ENCODE peak calls at places on chromosomes 7 and 10, in eight cellular contexts. One of them, this sample, is unnamed.

GRCh38 chr10:132745511-132745910 is 40.4 kb downstream of the NKX6-2 start:
- DNase-seq in PC-3: no peak
- DNase-seq in neural progenitor cell: no peak
- DNase-seq in BE2C: no peak
- DNase-seq in GM23338: no peak
- DNase-seq in A549: no peak
- DNase-seq in ascending aorta: no peak
- DNase-seq in fibroblast of the aortic adventitia: no peak
- DNase-seq in this sample: no peak

GRCh38 chr7:101650579-101651081 is 21.5 kb upstream of the MYL10 start:
- DNase-seq in PC-3: peak
- DNase-seq in neural progenitor cell: no peak
- DNase-seq in BE2C: no peak
- DNase-seq in GM23338: no peak
- DNase-seq in A549: no peak
- DNase-seq in ascending aorta: no peak
- DNase-seq in fibroblast of the aortic adventitia: peak
- DNase-seq in this sample: no peak

GRCh38 chr10:48519731-48520506 is 85.0 kb downstream of the ARHGAP22 start:
- DNase-seq in PC-3: no peak
- DNase-seq in neural progenitor cell: peak
- DNase-seq in BE2C: no peak
- DNase-seq in GM23338: no peak
- DNase-seq in A549: no peak
- DNase-seq in ascending aorta: no peak
- DNase-seq in fibroblast of the aortic adventitia: no peak
- DNase-seq in this sample: no peak

GRCh38 chr7:108650487-108650886 is 80.8 kb downstream of the DNAJB9 start:
- DNase-seq in PC-3: peak
- DNase-seq in neural progenitor cell: no peak
- DNase-seq in BE2C: no peak
- DNase-seq in GM23338: no peak
- DNase-seq in A549: no peak
- DNase-seq in ascending aorta: no peak
- DNase-seq in fibroblast of the aortic adventitia: peak
- DNase-seq in this sample: no peak

GRCh38 chr7:108973075-108973474 is 403.4 kb downstream of the DNAJB9 start:
- DNase-seq in PC-3: no peak
- DNase-seq in neural progenitor cell: peak
- DNase-seq in BE2C: no peak
- DNase-seq in GM23338: peak
- DNase-seq in A549: no peak
- DNase-seq in ascending aorta: no peak
- DNase-seq in fibroblast of the aortic adventitia: no peak
- DNase-seq in this sample: no peak

GRCh38 chr7:112740667-112741066 is 49.5 kb downstream of the TMEM168 start:
- DNase-seq in PC-3: no peak
- DNase-seq in neural progenitor cell: no peak
- DNase-seq in BE2C: no peak
- DNase-seq in GM23338: no peak
- DNase-seq in A549: no peak
- DNase-seq in ascending aorta: no peak
- DNase-seq in fibroblast of the aortic adventitia: no peak
- DNase-seq in this sample: no peak

GRCh38 chr10:51092402-51092801 is 18.1 kb downstream of the PRKG1 start:
- DNase-seq in PC-3: peak
- DNase-seq in neural progenitor cell: no peak
- DNase-seq in BE2C: peak
- DNase-seq in GM23338: no peak
- DNase-seq in A549: no peak
- DNase-seq in ascending aorta: no peak
- DNase-seq in fibroblast of the aortic adventitia: peak
- DNase-seq in this sample: no peak

GRCh38 chr7:151337346-151337745 is 4.3 kb upstream of the NUB1 start:
- DNase-seq in PC-3: no peak
- DNase-seq in neural progenitor cell: no peak
- DNase-seq in BE2C: no peak
- DNase-seq in GM23338: no peak
- DNase-seq in A549: no peak
- DNase-seq in ascending aorta: no peak
- DNase-seq in fibroblast of the aortic adventitia: no peak
- DNase-seq in this sample: no peak

GRCh38 chr7:144818516-144818915 is 17.3 kb downstream of the TPK1 start:
- DNase-seq in PC-3: no peak
- DNase-seq in neural progenitor cell: no peak
- DNase-seq in BE2C: no peak
- DNase-seq in GM23338: no peak
- DNase-seq in A549: no peak
- DNase-seq in ascending aorta: no peak
- DNase-seq in fibroblast of the aortic adventitia: peak
- DNase-seq in this sample: no peak

GRCh38 chr10:23556727-23557440 is 118.0 kb downstream of the OTUD1 start:
- DNase-seq in PC-3: peak
- DNase-seq in neural progenitor cell: no peak
- DNase-seq in BE2C: no peak
- DNase-seq in GM23338: no peak
- DNase-seq in A549: no peak
- DNase-seq in ascending aorta: no peak
- DNase-seq in fibroblast of the aortic adventitia: peak
- DNase-seq in this sample: no peak

GRCh38 chr7:94012748-94013147 is 8.6 kb upstream of the BET1 start:
- DNase-seq in PC-3: peak
- DNase-seq in neural progenitor cell: no peak
- DNase-seq in BE2C: no peak
- DNase-seq in GM23338: peak
- DNase-seq in A549: no peak
- DNase-seq in ascending aorta: no peak
- DNase-seq in fibroblast of the aortic adventitia: no peak
- DNase-seq in this sample: no peak

GRCh38 chr7:72039460-72039859 is 372.7 kb downstream of the CALN1 start:
- DNase-seq in PC-3: no peak
- DNase-seq in neural progenitor cell: no peak
- DNase-seq in BE2C: no peak
- DNase-seq in GM23338: no peak
- DNase-seq in A549: no peak
- DNase-seq in ascending aorta: no peak
- DNase-seq in fibroblast of the aortic adventitia: no peak
- DNase-seq in this sample: no peak

GRCh38 chr10:88152720-88153119 is 289.3 kb downstream of the PTEN start:
- DNase-seq in PC-3: no peak
- DNase-seq in neural progenitor cell: no peak
- DNase-seq in BE2C: peak
- DNase-seq in GM23338: no peak
- DNase-seq in A549: peak
- DNase-seq in ascending aorta: peak
- DNase-seq in fibroblast of the aortic adventitia: peak
- DNase-seq in this sample: peak

GRCh38 chr10:115972426-115972825 is 300.6 kb downstream of the GFRA1 start:
- DNase-seq in PC-3: no peak
- DNase-seq in neural progenitor cell: no peak
- DNase-seq in BE2C: no peak
- DNase-seq in GM23338: no peak
- DNase-seq in A549: no peak
- DNase-seq in ascending aorta: no peak
- DNase-seq in fibroblast of the aortic adventitia: no peak
- DNase-seq in this sample: no peak

GRCh38 chr10:115963848-115964247 is 309.2 kb downstream of the GFRA1 start:
- DNase-seq in PC-3: no peak
- DNase-seq in neural progenitor cell: peak
- DNase-seq in BE2C: no peak
- DNase-seq in GM23338: peak
- DNase-seq in A549: no peak
- DNase-seq in ascending aorta: no peak
- DNase-seq in fibroblast of the aortic adventitia: peak
- DNase-seq in this sample: no peak

GRCh38 chr10:115964827-115965226 is 308.2 kb downstream of the GFRA1 start:
- DNase-seq in PC-3: no peak
- DNase-seq in neural progenitor cell: no peak
- DNase-seq in BE2C: no peak
- DNase-seq in GM23338: no peak
- DNase-seq in A549: no peak
- DNase-seq in ascending aorta: no peak
- DNase-seq in fibroblast of the aortic adventitia: no peak
- DNase-seq in this sample: no peak

GRCh38 chr10:115969591-115969990 is 303.4 kb downstream of the GFRA1 start:
- DNase-seq in PC-3: no peak
- DNase-seq in neural progenitor cell: no peak
- DNase-seq in BE2C: no peak
- DNase-seq in GM23338: no peak
- DNase-seq in A549: no peak
- DNase-seq in ascending aorta: no peak
- DNase-seq in fibroblast of the aortic adventitia: no peak
- DNase-seq in this sample: no peak

GRCh38 chr10:115968236-115968635 is 304.8 kb downstream of the GFRA1 start:
- DNase-seq in PC-3: no peak
- DNase-seq in neural progenitor cell: no peak
- DNase-seq in BE2C: no peak
- DNase-seq in GM23338: peak
- DNase-seq in A549: no peak
- DNase-seq in ascending aorta: no peak
- DNase-seq in fibroblast of the aortic adventitia: no peak
- DNase-seq in this sample: no peak
- TF ChIP-seq CTCF in PC-3: no peak
- TF ChIP-seq CTCF in neural progenitor cell: no peak
- TF ChIP-seq CTCF in BE2C: no peak
- TF ChIP-seq CTCF in GM23338: no peak
- TF ChIP-seq CTCF in A549: no peak
- TF ChIP-seq CTCF in ascending aorta: no peak
- TF ChIP-seq CTCF in fibroblast of the aortic adventitia: no peak
- TF ChIP-seq CTCF in this sample: no peak

DNA sequence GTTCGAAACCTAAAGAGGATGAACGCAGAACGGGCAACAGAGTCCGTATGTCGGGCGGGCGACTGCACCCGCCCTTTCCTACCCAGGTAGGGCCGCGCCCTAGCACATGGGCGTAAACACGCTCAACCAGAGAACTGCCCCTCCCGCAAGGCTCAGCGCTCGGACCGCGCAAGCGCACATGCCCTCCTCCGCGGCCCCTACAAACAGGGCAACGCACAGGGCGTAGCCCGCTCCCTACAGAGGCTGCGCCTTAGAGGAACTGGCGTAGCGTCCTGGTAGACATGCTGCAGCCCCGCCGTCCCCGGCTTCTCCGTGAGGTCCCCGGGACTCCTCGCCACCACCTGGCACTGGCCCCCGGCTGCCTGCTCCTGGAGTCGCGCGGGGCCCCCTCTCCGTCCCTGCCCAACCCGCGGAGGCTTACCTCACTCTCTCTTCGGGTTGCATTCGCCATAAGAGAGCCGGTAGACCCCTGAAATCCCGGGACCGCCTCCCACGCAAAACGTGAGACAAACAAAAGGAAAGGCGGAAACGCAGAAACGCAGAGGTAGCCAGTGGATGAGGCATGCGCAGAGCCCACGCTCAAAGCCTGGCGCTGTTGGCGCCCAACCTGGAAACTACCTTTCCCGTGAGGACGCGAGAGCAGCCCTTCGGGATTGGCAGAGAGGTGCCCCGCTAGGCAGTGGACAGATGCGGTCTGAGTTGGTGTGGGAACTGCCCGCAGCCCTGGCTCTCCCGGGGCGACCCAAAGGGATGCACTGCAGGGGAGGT is at the start of gene ZNF33B:
- DNase-seq in PC-3: peak
- DNase-seq in neural progenitor cell: peak
- DNase-seq in BE2C: peak
- DNase-seq in GM23338: peak
- DNase-seq in A549: peak
- DNase-seq in ascending aorta: peak
- DNase-seq in fibroblast of the aortic adventitia: peak
- DNase-seq in this sample: peak
- TF ChIP-seq CTCF in PC-3: no peak
- TF ChIP-seq CTCF in neural progenitor cell: no peak
- TF ChIP-seq CTCF in BE2C: no peak
- TF ChIP-seq CTCF in GM23338: no peak
- TF ChIP-seq CTCF in A549: no peak
- TF ChIP-seq CTCF in ascending aorta: no peak
- TF ChIP-seq CTCF in fibroblast of the aortic adventitia: no peak
- TF ChIP-seq CTCF in this sample: no peak

GRCh38 chr10:127426746-127427145 is 122.4 kb upstream of the NPS start:
- DNase-seq in PC-3: no peak
- DNase-seq in neural progenitor cell: no peak
- DNase-seq in BE2C: no peak
- DNase-seq in GM23338: no peak
- DNase-seq in A549: no peak
- DNase-seq in ascending aorta: no peak
- DNase-seq in fibroblast of the aortic adventitia: peak
- DNase-seq in this sample: no peak

GRCh38 chr10:127427926-127428325 is 121.2 kb upstream of the NPS start:
- DNase-seq in PC-3: no peak
- DNase-seq in neural progenitor cell: no peak
- DNase-seq in BE2C: no peak
- DNase-seq in GM23338: no peak
- DNase-seq in A549: no peak
- DNase-seq in ascending aorta: no peak
- DNase-seq in fibroblast of the aortic adventitia: no peak
- DNase-seq in this sample: no peak

GRCh38 chr10:127428385-127428980 is 120.6 kb upstream of the NPS start:
- DNase-seq in PC-3: no peak
- DNase-seq in neural progenitor cell: no peak
- DNase-seq in BE2C: no peak
- DNase-seq in GM23338: no peak
- DNase-seq in A549: no peak
- DNase-seq in ascending aorta: no peak
- DNase-seq in fibroblast of the aortic adventitia: no peak
- DNase-seq in this sample: no peak

GRCh38 chr10:127420138-127420684 is 128.9 kb upstream of the NPS start:
- DNase-seq in PC-3: no peak
- DNase-seq in neural progenitor cell: no peak
- DNase-seq in BE2C: no peak
- DNase-seq in GM23338: no peak
- DNase-seq in A549: no peak
- DNase-seq in ascending aorta: no peak
- DNase-seq in fibroblast of the aortic adventitia: no peak
- DNase-seq in this sample: no peak

GRCh38 chr10:127424594-127425264 is 124.4 kb upstream of the NPS start:
- DNase-seq in PC-3: no peak
- DNase-seq in neural progenitor cell: no peak
- DNase-seq in BE2C: peak
- DNase-seq in GM23338: no peak
- DNase-seq in A549: no peak
- DNase-seq in ascending aorta: no peak
- DNase-seq in fibroblast of the aortic adventitia: peak
- DNase-seq in this sample: no peak
- TF ChIP-seq CTCF in PC-3: no peak
- TF ChIP-seq CTCF in neural progenitor cell: no peak
- TF ChIP-seq CTCF in BE2C: no peak
- TF ChIP-seq CTCF in GM23338: no peak
- TF ChIP-seq CTCF in A549: no peak
- TF ChIP-seq CTCF in ascending aorta: no peak
- TF ChIP-seq CTCF in fibroblast of the aortic adventitia: no peak
- TF ChIP-seq CTCF in this sample: no peak

DNA sequence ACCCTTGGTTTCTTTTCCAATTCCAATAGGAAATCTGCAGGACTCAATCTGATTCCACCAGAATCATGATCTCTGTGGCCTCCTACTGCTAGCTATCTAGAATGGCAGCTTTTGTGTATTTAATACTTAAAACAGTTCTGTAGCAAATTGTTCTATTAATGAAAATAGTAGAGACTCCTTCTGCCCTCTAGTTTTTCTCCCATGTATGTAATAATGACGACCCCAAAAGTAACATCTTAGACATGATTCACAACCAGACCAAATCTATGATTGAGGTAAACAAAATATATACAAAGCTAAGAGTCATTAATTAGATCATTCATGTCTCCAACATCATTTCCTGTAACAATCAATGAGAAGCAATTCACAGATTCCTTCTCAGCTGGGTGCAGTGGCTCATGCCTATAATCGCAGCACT is 259.1 kb upstream of the MKLN1 start:
- DNase-seq in PC-3: peak
- DNase-seq in neural progenitor cell: peak
- DNase-seq in BE2C: no peak
- DNase-seq in GM23338: peak
- DNase-seq in A549: peak
- DNase-seq in ascending aorta: no peak
- DNase-seq in fibroblast of the aortic adventitia: peak
- DNase-seq in this sample: no peak
- TF ChIP-seq CTCF in PC-3: peak
- TF ChIP-seq CTCF in neural progenitor cell: no peak
- TF ChIP-seq CTCF in BE2C: peak
- TF ChIP-seq CTCF in GM23338: peak
- TF ChIP-seq CTCF in A549: no peak
- TF ChIP-seq CTCF in ascending aorta: no peak
- TF ChIP-seq CTCF in fibroblast of the aortic adventitia: peak
- TF ChIP-seq CTCF in this sample: no peak